ENCODE peak calls at places on chromosomes 2 and 18, in seven cellular contexts. One of them, this sample, is unnamed.

GRCh38 chr2:124283090-124283489 is 258.0 kb downstream of the CNTNAP5 start:
- DNase-seq in HCT116: no peak
- DNase-seq in body of pancreas: peak
- DNase-seq in breast epithelium: no peak
- DNase-seq in esophagus squamous epithelium: no peak
- DNase-seq in thyroid gland: peak
- DNase-seq in A549: no peak
- DNase-seq in this sample: no peak

GRCh38 chr18:22486667-22487066 is 69.0 kb upstream of the CTAGE1 start:
- DNase-seq in esophagus squamous epithelium: no peak
- DNase-seq in HCT116: no peak
- DNase-seq in A549: no peak
- DNase-seq in body of pancreas: no peak
- DNase-seq in thyroid gland: no peak
- DNase-seq in breast epithelium: no peak
- DNase-seq in this sample: no peak

GRCh38 chr2:32357545-32358482 is 991 bp downstream of the BIRC6 start:
- DNase-seq in esophagus squamous epithelium: no peak
- DNase-seq in thyroid gland: peak
- DNase-seq in breast epithelium: peak
- DNase-seq in HCT116: peak
- DNase-seq in body of pancreas: peak
- DNase-seq in A549: peak
- DNase-seq in this sample: peak

GRCh38 chr2:85665264-85665937 is 2.6 kb downstream of the SFTPB start:
- DNase-seq in A549: no peak
- DNase-seq in esophagus squamous epithelium: no peak
- DNase-seq in HCT116: no peak
- DNase-seq in breast epithelium: no peak
- DNase-seq in body of pancreas: no peak
- DNase-seq in thyroid gland: no peak
- DNase-seq in this sample: no peak

GRCh38 chr2:99915108-99915675 is 227.2 kb downstream of the AFF3 start:
- DNase-seq in HCT116: no peak
- DNase-seq in breast epithelium: no peak
- DNase-seq in body of pancreas: no peak
- DNase-seq in thyroid gland: no peak
- DNase-seq in A549: no peak
- DNase-seq in esophagus squamous epithelium: no peak
- DNase-seq in this sample: no peak

GRCh38 chr2:75616933-75617332 is 29.6 kb upstream of the MRPL19 start:
- DNase-seq in breast epithelium: no peak
- DNase-seq in thyroid gland: no peak
- DNase-seq in A549: no peak
- DNase-seq in body of pancreas: no peak
- DNase-seq in esophagus squamous epithelium: no peak
- DNase-seq in HCT116: no peak
- DNase-seq in this sample: no peak

GRCh38 chr2:198135481-198135934 is 331.1 kb downstream of the PLCL1 start:
- DNase-seq in body of pancreas: no peak
- DNase-seq in esophagus squamous epithelium: no peak
- DNase-seq in thyroid gland: no peak
- DNase-seq in A549: no peak
- DNase-seq in breast epithelium: no peak
- DNase-seq in HCT116: no peak
- DNase-seq in this sample: no peak

GRCh38 chr2:58137856-58138255 is 91.2 kb downstream of the VRK2 start:
- DNase-seq in body of pancreas: no peak
- DNase-seq in HCT116: no peak
- DNase-seq in breast epithelium: no peak
- DNase-seq in esophagus squamous epithelium: no peak
- DNase-seq in A549: no peak
- DNase-seq in thyroid gland: no peak
- DNase-seq in this sample: no peak

GRCh38 chr2:140275427-140275826 is 1495.2 kb upstream of the NXPH2 start:
- DNase-seq in body of pancreas: no peak
- DNase-seq in A549: no peak
- DNase-seq in breast epithelium: no peak
- DNase-seq in HCT116: no peak
- DNase-seq in esophagus squamous epithelium: no peak
- DNase-seq in thyroid gland: no peak
- DNase-seq in this sample: no peak

GRCh38 chr2:12816379-12817306 is 99.9 kb downstream of the TRIB2 start:
- DNase-seq in HCT116: peak
- DNase-seq in breast epithelium: no peak
- DNase-seq in body of pancreas: no peak
- DNase-seq in esophagus squamous epithelium: no peak
- DNase-seq in A549: no peak
- DNase-seq in thyroid gland: no peak
- DNase-seq in this sample: no peak

GRCh38 chr2:3428577-3428976 is 49.1 kb downstream of the TRAPPC12 start:
- DNase-seq in body of pancreas: no peak
- DNase-seq in esophagus squamous epithelium: no peak
- DNase-seq in breast epithelium: no peak
- DNase-seq in A549: no peak
- DNase-seq in thyroid gland: no peak
- DNase-seq in HCT116: no peak
- DNase-seq in this sample: no peak

DNA sequence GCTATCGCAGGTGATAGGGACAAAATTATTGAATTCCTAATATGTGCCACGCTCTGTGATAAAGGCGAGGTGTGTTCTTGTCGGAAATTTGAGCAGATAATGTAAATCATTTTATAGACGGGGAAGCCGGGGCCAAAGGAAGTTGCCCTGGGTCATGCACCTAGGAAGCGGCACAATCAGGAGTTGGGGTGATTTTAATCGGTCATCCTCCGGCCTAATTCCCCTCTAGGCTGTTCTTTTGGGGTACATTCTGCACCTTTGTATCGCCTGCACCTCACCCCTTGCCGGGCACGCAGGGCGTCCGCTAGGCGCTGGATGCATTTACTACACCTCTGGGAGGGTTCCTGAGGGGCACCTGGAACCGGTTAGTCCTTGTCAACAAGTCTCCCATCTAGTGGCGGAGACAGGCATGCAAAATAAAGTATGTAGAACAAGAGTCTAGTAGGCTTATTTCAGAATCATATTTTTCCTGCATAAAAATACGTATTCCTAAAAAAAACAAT is 605 bp upstream of the TEX261 start:
- DNase-seq in HCT116: peak
- DNase-seq in body of pancreas: no peak
- DNase-seq in breast epithelium: no peak
- DNase-seq in thyroid gland: peak
- DNase-seq in A549: peak
- DNase-seq in esophagus squamous epithelium: no peak
- DNase-seq in this sample: no peak
- TF ChIP-seq CTCF in HCT116: peak
- TF ChIP-seq CTCF in body of pancreas: peak
- TF ChIP-seq CTCF in breast epithelium: no peak
- TF ChIP-seq CTCF in thyroid gland: no peak
- TF ChIP-seq CTCF in A549: peak
- TF ChIP-seq CTCF in esophagus squamous epithelium: peak
- TF ChIP-seq CTCF in this sample: peak

DNA sequence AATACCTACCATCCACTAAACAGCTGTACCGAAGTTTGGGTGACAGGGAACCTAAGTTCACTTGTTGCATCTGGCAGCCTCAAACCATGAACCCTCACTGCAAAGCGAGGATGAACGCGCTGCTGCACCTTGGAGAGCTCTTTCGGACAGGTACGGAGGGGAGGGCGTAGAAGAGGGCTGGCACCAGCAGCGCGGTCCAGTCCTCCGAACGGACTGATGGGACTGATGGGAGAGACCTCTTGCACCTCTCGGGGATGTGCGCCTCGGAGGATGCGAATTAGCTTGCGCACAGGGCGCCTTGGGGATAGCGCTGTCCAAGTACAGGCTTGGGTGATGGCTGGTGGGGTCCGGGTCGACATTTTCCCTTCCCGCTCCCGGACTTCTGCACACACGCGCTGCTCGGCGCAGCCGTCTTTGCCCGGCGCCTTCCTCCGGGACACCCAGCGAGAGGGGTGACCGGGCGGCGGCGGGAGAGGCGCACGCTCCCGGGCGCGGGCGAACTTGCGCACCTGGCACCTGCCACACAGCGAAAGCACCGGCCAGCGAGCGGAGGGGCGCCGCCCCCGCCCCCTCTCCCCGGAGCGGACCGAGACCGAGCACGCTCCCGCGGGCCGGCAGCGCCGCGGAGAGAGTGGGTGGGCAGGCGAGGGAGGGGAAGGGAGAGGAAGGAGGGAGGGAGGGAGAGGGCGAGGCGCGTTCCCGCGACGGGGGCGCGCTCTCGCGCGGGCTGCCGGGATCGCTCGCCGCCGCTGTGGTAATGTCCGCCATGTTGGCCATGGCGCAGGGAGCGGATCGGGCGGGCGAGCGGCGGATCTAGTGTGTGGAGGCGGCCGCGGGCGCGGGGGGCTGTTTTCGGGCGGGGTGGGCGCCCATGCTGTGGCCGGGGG is at the start of gene EPC2:
- DNase-seq in A549: peak
- DNase-seq in thyroid gland: peak
- DNase-seq in HCT116: peak
- DNase-seq in body of pancreas: peak
- DNase-seq in esophagus squamous epithelium: peak
- DNase-seq in breast epithelium: peak
- DNase-seq in this sample: peak
- TF ChIP-seq POLR2A in A549: peak
- TF ChIP-seq POLR2A in thyroid gland: peak
- TF ChIP-seq POLR2A in HCT116: no peak
- TF ChIP-seq POLR2A in body of pancreas: peak
- TF ChIP-seq POLR2A in esophagus squamous epithelium: peak
- TF ChIP-seq POLR2A in breast epithelium: no peak
- TF ChIP-seq POLR2A in this sample: no peak

GRCh38 chr2:37344453-37345361 is at the start of gene QPCT:
- DNase-seq in body of pancreas: peak
- DNase-seq in HCT116: no peak
- DNase-seq in A549: peak
- DNase-seq in breast epithelium: no peak
- DNase-seq in thyroid gland: peak
- DNase-seq in esophagus squamous epithelium: no peak
- DNase-seq in this sample: peak

GRCh38 chr2:37350034-37350433 is 5.6 kb downstream of the QPCT start:
- DNase-seq in HCT116: no peak
- DNase-seq in A549: peak
- DNase-seq in body of pancreas: peak
- DNase-seq in breast epithelium: no peak
- DNase-seq in esophagus squamous epithelium: no peak
- DNase-seq in thyroid gland: peak
- DNase-seq in this sample: no peak

GRCh38 chr2:37350917-37351316 is 6.5 kb downstream of the QPCT start:
- DNase-seq in HCT116: no peak
- DNase-seq in thyroid gland: no peak
- DNase-seq in A549: no peak
- DNase-seq in esophagus squamous epithelium: no peak
- DNase-seq in breast epithelium: no peak
- DNase-seq in body of pancreas: no peak
- DNase-seq in this sample: no peak

GRCh38 chr2:37348155-37348554 is 3.7 kb downstream of the QPCT start:
- DNase-seq in A549: no peak
- DNase-seq in breast epithelium: no peak
- DNase-seq in HCT116: no peak
- DNase-seq in esophagus squamous epithelium: no peak
- DNase-seq in body of pancreas: no peak
- DNase-seq in thyroid gland: no peak
- DNase-seq in this sample: no peak

DNA sequence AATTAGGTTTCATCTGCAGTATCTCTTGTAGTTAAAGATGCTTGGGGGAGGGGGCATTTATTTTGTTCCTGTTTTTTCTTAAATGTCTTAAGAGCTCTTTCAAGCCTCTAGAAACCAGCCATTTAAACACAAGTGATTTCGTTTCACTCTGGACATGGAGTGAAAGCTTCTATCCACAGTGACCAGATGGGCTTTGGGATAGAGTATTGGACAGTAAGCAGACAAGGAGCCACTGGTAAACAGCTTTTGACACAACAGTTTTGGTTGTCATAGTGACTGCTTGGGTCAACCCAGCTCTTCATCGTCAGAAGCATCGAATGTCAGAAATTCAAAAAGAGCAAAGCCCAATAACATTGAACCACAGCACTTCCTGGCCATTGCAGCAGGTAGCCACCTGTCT is 4.9 kb downstream of the QPCT start:
- DNase-seq in breast epithelium: no peak
- DNase-seq in esophagus squamous epithelium: no peak
- DNase-seq in HCT116: no peak
- DNase-seq in A549: peak
- DNase-seq in body of pancreas: no peak
- DNase-seq in thyroid gland: no peak
- DNase-seq in this sample: no peak
- TF ChIP-seq CTCF in breast epithelium: no peak
- TF ChIP-seq CTCF in esophagus squamous epithelium: no peak
- TF ChIP-seq CTCF in HCT116: no peak
- TF ChIP-seq CTCF in A549: no peak
- TF ChIP-seq CTCF in body of pancreas: no peak
- TF ChIP-seq CTCF in thyroid gland: no peak
- TF ChIP-seq CTCF in this sample: no peak

DNA sequence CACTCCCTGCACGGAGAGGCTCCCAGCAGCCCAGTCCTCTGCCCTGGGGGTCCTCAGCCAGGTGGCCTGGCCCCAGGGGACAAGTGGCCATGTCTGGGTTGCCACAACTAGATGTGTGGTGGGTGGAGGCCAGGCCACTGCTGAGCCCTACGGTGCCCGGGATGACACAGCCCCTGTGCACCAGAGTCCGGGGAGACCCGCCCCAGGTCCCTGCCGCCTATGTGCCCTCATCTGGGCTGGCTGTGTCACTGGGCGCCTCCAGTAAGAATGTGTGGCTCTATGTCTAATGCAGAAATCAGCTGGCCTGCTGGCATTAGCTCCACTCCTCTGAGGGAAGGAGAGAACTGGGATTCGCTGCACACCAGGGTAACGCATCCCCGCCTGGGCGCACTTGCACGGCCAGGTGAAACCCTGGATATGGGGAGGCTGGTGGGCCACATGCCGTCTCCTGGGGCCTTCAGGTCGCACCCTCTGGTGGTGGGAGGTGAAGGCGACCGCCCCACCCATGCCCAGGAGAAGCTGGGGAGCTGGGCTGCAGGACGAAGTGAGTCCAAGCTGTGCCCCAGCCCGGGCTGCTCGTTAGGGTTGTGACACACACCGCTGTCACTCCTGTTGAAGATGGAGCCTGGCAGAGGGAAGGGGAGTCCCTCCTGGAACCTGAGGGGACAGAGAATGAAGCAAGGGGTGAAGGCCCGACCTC is 136.1 kb downstream of the PTGR3 start:
- DNase-seq in breast epithelium: no peak
- DNase-seq in esophagus squamous epithelium: no peak
- DNase-seq in body of pancreas: no peak
- DNase-seq in A549: no peak
- DNase-seq in HCT116: no peak
- DNase-seq in thyroid gland: no peak
- DNase-seq in this sample: no peak
- TF ChIP-seq POLR2A in breast epithelium: no peak
- TF ChIP-seq POLR2A in esophagus squamous epithelium: no peak
- TF ChIP-seq POLR2A in body of pancreas: no peak
- TF ChIP-seq POLR2A in A549: no peak
- TF ChIP-seq POLR2A in HCT116: no peak
- TF ChIP-seq POLR2A in thyroid gland: no peak
- TF ChIP-seq POLR2A in this sample: no peak

DNA sequence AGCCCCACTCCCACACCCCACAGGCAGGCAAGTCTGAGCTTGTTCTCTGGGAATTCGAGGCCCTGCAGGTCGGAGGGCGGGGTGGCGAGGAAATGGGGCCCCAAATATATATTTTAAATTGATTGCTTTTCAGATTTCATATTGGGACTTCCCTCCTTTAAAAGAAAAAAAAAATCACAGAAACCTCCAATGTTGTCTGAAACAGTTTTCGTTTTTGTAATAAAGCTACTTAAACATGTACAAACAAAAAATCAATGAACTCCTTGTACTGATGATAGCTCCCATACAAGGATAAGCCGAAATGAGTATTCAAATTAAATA is 21.5 kb downstream of the THNSL2 start:
- DNase-seq in esophagus squamous epithelium: no peak
- DNase-seq in HCT116: no peak
- DNase-seq in thyroid gland: no peak
- DNase-seq in body of pancreas: no peak
- DNase-seq in A549: no peak
- DNase-seq in breast epithelium: no peak
- DNase-seq in this sample: no peak
- TF ChIP-seq CTCF in esophagus squamous epithelium: no peak
- TF ChIP-seq CTCF in HCT116: no peak
- TF ChIP-seq CTCF in thyroid gland: no peak
- TF ChIP-seq CTCF in body of pancreas: no peak
- TF ChIP-seq CTCF in A549: no peak
- TF ChIP-seq CTCF in breast epithelium: no peak
- TF ChIP-seq CTCF in this sample: no peak